ENCODE peak calls at places on chromosomes 16 and 17, in four cellular contexts. O is A549, C is esophagus squamous epithelium, P is stomach. K is an unnamed sample.
A peak's percentile ranks its signal among the peaks of the same experiment; 100 is the strongest.

GRCh38 chr17:7328840-7329359 is at the start of gene NEURL4:
- DNase-seq in O (peak; percentile 44), P (no peak), C (no peak), K (no peak)

GRCh38 chr17:8643855-8644506 is 13.5 kb upstream of the MYH10 start:
- DNase-seq in P (no peak), O (no peak), C (no peak), K (no peak)

GRCh38 chr16:88387941-88388627 is 5.3 kb downstream of the ZNF469 start:
- DNase-seq in C (no peak), P (peak; percentile 92), O (peak; percentile 87), K (peak; percentile 56)

GRCh38 chr16:11395008-11395948 is 50.0 kb downstream of the RMI2 start:
- DNase-seq in P (no peak), O (no peak), C (no peak), K (peak; percentile 35)

GRCh38 chr17:35244345-35245195 is 1.7 kb downstream of the SLFN5 start:
- DNase-seq in C (peak; percentile 29), O (peak; percentile 54), P (peak; percentile 66), K (peak; percentile 51)

GRCh38 chr17:13601317-13601775 is 383 bp downstream of the HS3ST3A1 start:
- DNase-seq in P (no peak), C (no peak), O (no peak), K (no peak)

GRCh38 chr17:81685108-81685507 is 1.3 kb downstream of the HGS start:
- DNase-seq in O (no peak), P (no peak), C (no peak), K (no peak)

GRCh38 chr16:4692460-4693295 is 684 bp upstream of the NUDT16L1 start:
- DNase-seq in C (no peak), O (no peak), P (no peak), K (no peak)

GRCh38 chr17:31549525-31550388 is 158.3 kb downstream of the RAB11FIP4 start:
- DNase-seq in C (peak; percentile 62), O (peak; percentile 95), P (peak; percentile 96), K (peak; percentile 91)

GRCh38 chr16:50747206-50747956 is 5.5 kb downstream of the CYLD start:
- DNase-seq in P (no peak), C (no peak), O (peak; percentile 22), K (no peak)

GRCh38 chr17:50218771-50219315 is 17.4 kb upstream of the COL1A1 start:
- DNase-seq in P (no peak), O (peak; percentile 72), C (no peak), K (peak; percentile 25)

GRCh38 chr17:55430531-55431228 is 9.0 kb upstream of the MMD start:
- DNase-seq in C (no peak), P (no peak), O (peak; percentile 50), K (no peak)

GRCh38 chr16:24138024-24138423 is 118.1 kb upstream of the CACNG3 start:
- DNase-seq in P (no peak), C (no peak), O (no peak), K (no peak)

GRCh38 chr17:27819171-27819544 is 18.8 kb upstream of the NOS2 start:
- DNase-seq in P (no peak), O (no peak), C (no peak), K (no peak)
- TF ChIP-seq POLR2A in P (no peak), O (no peak), C (no peak), K (no peak)

GRCh38 chr17:77316191-77316641 is 175.4 kb downstream of the SEC14L1 start:
- DNase-seq in P (no peak), C (no peak), O (peak; percentile 54), K (peak; percentile 93)

GRCh38 chr17:77318021-77318420 is 177.3 kb downstream of the SEC14L1 start:
- DNase-seq in O (no peak), C (no peak), P (no peak), K (no peak)

GRCh38 chr17:77316651-77317050 is 175.9 kb downstream of the SEC14L1 start:
- DNase-seq in O (no peak), P (no peak), C (no peak), K (no peak)

GRCh38 chr17:77315551-77316190 is 174.9 kb downstream of the SEC14L1 start:
- DNase-seq in C (no peak), P (no peak), O (no peak), K (no peak)

DNA sequence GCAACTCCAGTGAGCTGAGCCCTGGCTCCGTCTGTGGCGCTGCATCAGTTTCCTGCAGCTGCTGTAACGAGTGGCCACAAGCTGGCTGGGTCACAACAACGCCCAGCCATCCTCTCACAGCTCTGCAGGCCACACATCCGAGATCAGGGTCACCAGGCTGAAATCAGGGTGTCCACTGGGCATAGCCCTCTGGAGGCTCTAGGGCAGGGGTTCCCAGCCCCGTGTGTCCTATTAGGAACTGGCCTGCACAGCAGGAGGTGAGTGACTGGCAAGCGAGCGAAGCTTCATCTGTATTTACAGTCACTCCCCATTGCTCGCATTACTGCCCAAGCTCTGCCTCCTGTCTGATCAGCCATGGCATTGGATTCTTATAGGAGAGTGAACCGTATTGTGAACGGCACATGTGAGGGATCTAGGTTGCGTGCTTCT is 176.3 kb downstream of the SEC14L1 start:
- DNase-seq in P (no peak), O (no peak), C (no peak), K (no peak)
- H3K4me1 ChIP-seq in P (peaks cover 82% of the 10 kb centered on the region), O (peaks cover 62% of the 10 kb centered on the region), C (peaks cover 42% of the 10 kb centered on the region), K (peaks cover 59% of the 10 kb centered on the region)

GRCh38 chr16:27236635-27237228 is 31.8 kb downstream of the NSMCE1 start:
- DNase-seq in C (no peak), O (no peak), P (no peak), K (no peak)

GRCh38 chr16:27235938-27236245 is 32.6 kb downstream of the KDM8 start:
- DNase-seq in C (no peak), O (no peak), P (no peak), K (no peak)

GRCh38 chr16:27234171-27234570 is 30.8 kb downstream of the KDM8 start:
- DNase-seq in P (no peak), O (no peak), C (no peak), K (no peak)

GRCh38 chr16:27234603-27235002 is 31.3 kb downstream of the KDM8 start:
- DNase-seq in C (no peak), P (no peak), O (no peak), K (no peak)

GRCh38 chr16:27235055-27235937 is 32.0 kb downstream of the KDM8 start:
- DNase-seq in C (peak; percentile 19), O (peak; percentile 68), P (peak; percentile 76), K (peak; percentile 72)
- H3K27ac ChIP-seq in C (peak overlapping the region; percentile 85), O (peak overlapping the region; percentile 3), P (peak overlapping the region; percentile 73), K (peak overlapping the region; percentile 71)

GRCh38 chr16:90078594-90078895 is 1.4 kb upstream of the PRDM7 start:
- DNase-seq in C (no peak), O (no peak), P (no peak), K (no peak)

GRCh38 chr16:90081606-90081970 is 4.5 kb upstream of the PRDM7 start:
- DNase-seq in P (no peak), C (no peak), O (no peak), K (no peak)

GRCh38 chr16:90077757-90078593 is 844 bp upstream of the PRDM7 start:
- DNase-seq in P (no peak), O (peak; percentile 55), C (no peak), K (peak; percentile 14)

GRCh38 chr16:90072442-90073105 is 4.6 kb downstream of the PRDM7 start:
- DNase-seq in P (no peak), O (no peak), C (no peak), K (no peak)

DNA sequence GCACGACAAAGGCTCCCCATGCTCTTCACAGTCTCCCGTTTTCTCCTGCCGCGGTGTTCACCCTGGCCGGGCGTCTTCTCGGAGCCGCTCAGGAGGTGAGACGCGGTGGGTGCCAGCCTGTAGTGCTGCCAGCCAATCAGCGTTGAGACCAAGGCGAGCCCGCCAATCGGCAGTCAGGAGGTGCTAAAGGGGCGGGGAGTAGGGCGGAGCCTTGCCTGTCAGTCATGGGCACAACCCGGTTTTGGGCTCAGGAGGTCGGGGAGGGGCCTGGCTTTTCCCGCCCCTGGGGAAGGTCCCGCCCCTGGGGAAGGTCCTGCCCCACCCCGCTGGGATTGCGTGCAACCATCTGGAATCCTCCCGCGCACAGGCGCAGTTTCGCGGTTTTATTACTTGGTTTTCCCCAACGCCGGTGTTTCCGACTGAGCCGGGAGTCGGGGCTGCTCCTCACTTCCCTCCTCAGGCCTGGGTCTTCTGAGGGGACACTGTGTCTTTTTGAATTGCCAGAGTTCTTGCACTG is at the start of gene PRDM7:
- DNase-seq in C (peak; percentile 72), P (peak; percentile 94), O (peak; percentile 97), K (peak; percentile 98)
- TF ChIP-seq POLR2A in C (no peak), P (no peak), O (peak; percentile 25), K (peak; percentile 47)

DNA sequence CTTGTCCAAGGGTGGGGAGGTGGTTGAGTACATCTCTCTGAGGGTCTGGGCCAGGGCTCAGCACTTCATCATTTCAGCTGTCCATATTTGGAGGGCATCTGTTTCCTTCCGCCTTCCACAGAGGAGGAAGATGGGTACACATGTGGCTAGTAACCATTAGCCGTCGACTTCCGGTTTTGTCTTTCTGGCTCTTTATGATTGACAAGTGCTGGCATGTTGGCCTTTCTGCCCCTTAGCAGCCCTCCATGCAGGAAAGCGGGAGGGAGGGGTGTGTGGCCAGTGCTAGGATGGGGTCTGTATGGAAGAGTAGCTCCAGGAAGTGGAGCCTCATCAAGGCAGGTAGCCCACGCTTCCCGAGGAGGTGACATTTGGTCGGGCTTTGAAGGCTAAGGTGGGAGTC is 69.6 kb downstream of the RAI1 start:
- DNase-seq in C (no peak), O (no peak), P (no peak), K (no peak)
- H3K4me1 ChIP-seq in C (peaks cover 29% of the 10 kb centered on the region), O (peaks cover 31% of the 10 kb centered on the region), P (peaks cover 79% of the 10 kb centered on the region), K (peaks cover 54% of the 10 kb centered on the region)

GRCh38 chr16:48590476-48590875 is 19.5 kb downstream of the N4BP1 start:
- DNase-seq in C (no peak), O (no peak), P (no peak), K (no peak)
- H3K27ac ChIP-seq in C (no peak overlapping the region), O (no peak overlapping the region), P (no peak overlapping the region), K (no peak overlapping the region)

GRCh38 chr16:14658063-14658462 is 25.3 kb downstream of the BFAR start:
- DNase-seq in C (no peak), P (no peak), O (no peak), K (no peak)
- TF ChIP-seq POLR2A in C (no peak), P (no peak), O (no peak), K (no peak)